ENCODE peak calls at places on chromosomes 16 and 17, in six cellular contexts. One of them, this sample, is unnamed.

GRCh38 chr16:53740476-53740875 is 36.5 kb downstream of the FTO start:
- DNase-seq in endothelial cell of umbilical vein: no peak
- DNase-seq in K562: no peak
- DNase-seq in A549: no peak
- DNase-seq in HepG2: no peak
- DNase-seq in GM12878: no peak
- DNase-seq in this sample: no peak

GRCh38 chr17:60103957-60104356 is 25.2 kb upstream of the HEATR6 start:
- DNase-seq in endothelial cell of umbilical vein: no peak
- DNase-seq in K562: no peak
- DNase-seq in A549: no peak
- DNase-seq in HepG2: no peak
- DNase-seq in GM12878: no peak
- DNase-seq in this sample: no peak

GRCh38 chr16:64952177-64952576 is 169.7 kb downstream of the CDH11 start:
- DNase-seq in endothelial cell of umbilical vein: peak
- DNase-seq in K562: no peak
- DNase-seq in A549: no peak
- DNase-seq in HepG2: no peak
- DNase-seq in GM12878: no peak
- DNase-seq in this sample: no peak

GRCh38 chr17:44793885-44794698 is 35.3 kb downstream of the ADAM11 start:
- DNase-seq in endothelial cell of umbilical vein: no peak
- DNase-seq in K562: no peak
- DNase-seq in A549: no peak
- DNase-seq in HepG2: no peak
- DNase-seq in GM12878: no peak
- DNase-seq in this sample: no peak

GRCh38 chr16:54946909-54947308 is 16.2 kb downstream of the IRX5 start:
- DNase-seq in endothelial cell of umbilical vein: no peak
- DNase-seq in K562: no peak
- DNase-seq in A549: no peak
- DNase-seq in HepG2: no peak
- DNase-seq in GM12878: no peak
- DNase-seq in this sample: no peak

GRCh38 chr17:59565959-59566324 is 532 bp downstream of the DHX40 start:
- DNase-seq in endothelial cell of umbilical vein: peak
- DNase-seq in K562: peak
- DNase-seq in A549: peak
- DNase-seq in HepG2: peak
- DNase-seq in GM12878: no peak
- DNase-seq in this sample: peak

GRCh38 chr17:16917995-16918394 is 53.9 kb downstream of the TNFRSF13B start:
- DNase-seq in endothelial cell of umbilical vein: no peak
- DNase-seq in K562: no peak
- DNase-seq in A549: no peak
- DNase-seq in HepG2: no peak
- DNase-seq in GM12878: no peak
- DNase-seq in this sample: no peak

GRCh38 chr17:36936455-36936934 is 780 bp upstream of the LHX1 start:
- DNase-seq in endothelial cell of umbilical vein: no peak
- DNase-seq in K562: peak
- DNase-seq in A549: no peak
- DNase-seq in HepG2: no peak
- DNase-seq in GM12878: no peak
- DNase-seq in this sample: no peak

GRCh38 chr16:20880867-20881866 is 19.0 kb downstream of the DCUN1D3 start:
- DNase-seq in endothelial cell of umbilical vein: no peak
- DNase-seq in K562: no peak
- DNase-seq in A549: no peak
- DNase-seq in HepG2: peak
- DNase-seq in GM12878: no peak
- DNase-seq in this sample: no peak

GRCh38 chr16:81567987-81568748 is 123.6 kb downstream of the CMIP start:
- DNase-seq in endothelial cell of umbilical vein: peak
- DNase-seq in K562: no peak
- DNase-seq in A549: peak
- DNase-seq in HepG2: peak
- DNase-seq in GM12878: no peak
- DNase-seq in this sample: peak

GRCh38 chr16:942436-943060 is 28.2 kb downstream of the LMF1 start:
- DNase-seq in endothelial cell of umbilical vein: no peak
- DNase-seq in K562: no peak
- DNase-seq in A549: no peak
- DNase-seq in HepG2: no peak
- DNase-seq in GM12878: no peak
- DNase-seq in this sample: no peak

GRCh38 chr16:89114159-89114981 is 20.7 kb downstream of the ACSF3 start:
- DNase-seq in endothelial cell of umbilical vein: no peak
- DNase-seq in K562: no peak
- DNase-seq in A549: no peak
- DNase-seq in HepG2: no peak
- DNase-seq in GM12878: no peak
- DNase-seq in this sample: peak

GRCh38 chr16:87919681-87919994 is 16.7 kb downstream of the CA5A start:
- DNase-seq in endothelial cell of umbilical vein: no peak
- DNase-seq in K562: no peak
- DNase-seq in A549: no peak
- DNase-seq in HepG2: no peak
- DNase-seq in GM12878: no peak
- DNase-seq in this sample: no peak

GRCh38 chr17:28371245-28372202 is at the start of gene SARM1:
- DNase-seq in endothelial cell of umbilical vein: peak
- DNase-seq in K562: peak
- DNase-seq in A549: peak
- DNase-seq in HepG2: peak
- DNase-seq in GM12878: peak
- DNase-seq in this sample: peak

GRCh38 chr17:81854974-81855774 is 5.2 kb downstream of the P4HB start:
- DNase-seq in endothelial cell of umbilical vein: no peak
- DNase-seq in K562: no peak
- DNase-seq in A549: no peak
- DNase-seq in HepG2: no peak
- DNase-seq in GM12878: no peak
- DNase-seq in this sample: no peak

GRCh38 chr16:86567701-86568571 is 1.3 kb downstream of the FOXC2 start:
- DNase-seq in endothelial cell of umbilical vein: peak
- DNase-seq in K562: no peak
- DNase-seq in A549: no peak
- DNase-seq in HepG2: no peak
- DNase-seq in GM12878: no peak
- DNase-seq in this sample: no peak
- H3K4me3 ChIP-seq in endothelial cell of umbilical vein: peak
- H3K4me3 ChIP-seq in K562: no peak
- H3K4me3 ChIP-seq in A549: peak
- H3K4me3 ChIP-seq in HepG2: no peak
- H3K4me3 ChIP-seq in GM12878: no peak
- H3K4me3 ChIP-seq in this sample: no peak

DNA sequence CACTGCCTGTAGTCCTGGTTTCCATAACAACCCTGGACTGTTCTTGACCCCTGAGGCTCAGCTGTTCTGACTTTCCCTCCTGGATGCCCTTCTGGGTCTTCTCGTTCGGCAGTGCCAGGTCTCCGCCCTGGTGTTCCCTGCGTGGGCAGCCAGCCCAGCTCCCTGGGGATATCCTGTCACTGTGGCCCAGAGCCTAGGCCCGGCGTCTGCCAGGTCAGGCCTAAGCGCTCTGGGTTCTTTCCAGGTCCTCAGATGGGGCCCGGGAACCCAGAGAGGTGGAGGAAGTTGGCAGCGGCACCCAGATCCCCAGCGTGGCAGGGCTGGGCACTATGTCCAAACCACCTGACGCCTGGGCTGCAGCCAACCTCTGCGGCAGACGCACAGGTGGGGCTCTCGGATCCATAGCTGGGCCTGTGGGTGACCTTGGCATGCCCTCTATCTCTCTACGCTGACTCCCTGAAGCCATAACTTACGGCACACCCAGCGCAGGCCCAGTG is 12.5 kb upstream of the ATP2A3 start:
- DNase-seq in endothelial cell of umbilical vein: no peak
- DNase-seq in K562: no peak
- DNase-seq in A549: no peak
- DNase-seq in HepG2: no peak
- DNase-seq in GM12878: no peak
- DNase-seq in this sample: no peak
- TF ChIP-seq MYC in endothelial cell of umbilical vein: no peak
- TF ChIP-seq MYC in K562: no peak
- TF ChIP-seq MYC in A549: no peak
- TF ChIP-seq MYC in HepG2: no peak
- TF ChIP-seq MYC in GM12878: no peak
- TF ChIP-seq MYC in this sample: no peak

GRCh38 chr16:67429053-67429798 is 1.7 kb upstream of the HSD11B2 start:
- DNase-seq in endothelial cell of umbilical vein: no peak
- DNase-seq in K562: no peak
- DNase-seq in A549: no peak
- DNase-seq in HepG2: peak
- DNase-seq in GM12878: no peak
- DNase-seq in this sample: no peak
- H3K4me3 ChIP-seq in endothelial cell of umbilical vein: no peak
- H3K4me3 ChIP-seq in K562: no peak
- H3K4me3 ChIP-seq in A549: no peak
- H3K4me3 ChIP-seq in HepG2: peak
- H3K4me3 ChIP-seq in GM12878: no peak
- H3K4me3 ChIP-seq in this sample: no peak

GRCh38 chr16:11793840-11794239 is 3.2 kb downstream of the ZC3H7A start:
- DNase-seq in endothelial cell of umbilical vein: no peak
- DNase-seq in K562: peak
- DNase-seq in A549: no peak
- DNase-seq in HepG2: no peak
- DNase-seq in GM12878: no peak
- DNase-seq in this sample: no peak
- TF ChIP-seq MYC in endothelial cell of umbilical vein: no peak
- TF ChIP-seq MYC in K562: no peak
- TF ChIP-seq MYC in A549: no peak
- TF ChIP-seq MYC in HepG2: no peak
- TF ChIP-seq MYC in GM12878: no peak
- TF ChIP-seq MYC in this sample: no peak

This sample was measured in NB4.